ENCODE peak calls at places on chromosome 10, in five cellular contexts. One of them, this sample, is unnamed. For H3K4me1, the result is how much of the 10 kb centered on the place peaks cover.

GRCh38 chr10:77415311-77415960 is 222.2 kb downstream of the KCNMA1 start:
- DNase-seq in transverse colon: no peak
- DNase-seq in tibial nerve: no peak
- DNase-seq in esophagus muscularis mucosa: no peak
- DNase-seq in sigmoid colon: no peak
- DNase-seq in this sample: no peak

GRCh38 chr10:131453772-131454634 is 142.5 kb upstream of the TCERG1L start:
- DNase-seq in esophagus muscularis mucosa: no peak
- DNase-seq in tibial nerve: peak
- DNase-seq in transverse colon: peak
- DNase-seq in sigmoid colon: no peak
- DNase-seq in this sample: peak

GRCh38 chr10:133616371-133617130 is 10.0 kb downstream of the FRG2B start:
- DNase-seq in esophagus muscularis mucosa: peak
- DNase-seq in transverse colon: peak
- DNase-seq in sigmoid colon: no peak
- DNase-seq in tibial nerve: no peak
- DNase-seq in this sample: peak

GRCh38 chr10:77297370-77297692 is 340.3 kb downstream of the KCNMA1 start:
- DNase-seq in transverse colon: no peak
- DNase-seq in sigmoid colon: no peak
- DNase-seq in esophagus muscularis mucosa: no peak
- DNase-seq in tibial nerve: no peak
- DNase-seq in this sample: no peak

GRCh38 chr10:123835575-123835974 is 56.0 kb downstream of the CPXM2 start:
- DNase-seq in transverse colon: no peak
- DNase-seq in tibial nerve: no peak
- DNase-seq in sigmoid colon: no peak
- DNase-seq in esophagus muscularis mucosa: peak
- DNase-seq in this sample: no peak

GRCh38 chr10:97190452-97190851 is 4.7 kb upstream of the SLIT1 start:
- DNase-seq in sigmoid colon: no peak
- DNase-seq in transverse colon: no peak
- DNase-seq in tibial nerve: no peak
- DNase-seq in esophagus muscularis mucosa: no peak
- DNase-seq in this sample: no peak

GRCh38 chr10:124292911-124293640 is 125.6 kb downstream of the OAT start:
- DNase-seq in esophagus muscularis mucosa: no peak
- DNase-seq in tibial nerve: no peak
- DNase-seq in transverse colon: no peak
- DNase-seq in sigmoid colon: peak
- DNase-seq in this sample: no peak

GRCh38 chr10:116989439-116989838 is 15.5 kb downstream of the SHTN1 start:
- DNase-seq in transverse colon: no peak
- DNase-seq in tibial nerve: no peak
- DNase-seq in esophagus muscularis mucosa: no peak
- DNase-seq in sigmoid colon: no peak
- DNase-seq in this sample: no peak

GRCh38 chr10:50622497-50623298 is 1.1 kb downstream of the SGMS1 start:
- DNase-seq in esophagus muscularis mucosa: no peak
- DNase-seq in sigmoid colon: peak
- DNase-seq in transverse colon: peak
- DNase-seq in tibial nerve: peak
- DNase-seq in this sample: peak

GRCh38 chr10:73968101-73968515 is 29.8 kb upstream of the VCL start:
- DNase-seq in transverse colon: no peak
- DNase-seq in tibial nerve: no peak
- DNase-seq in esophagus muscularis mucosa: no peak
- DNase-seq in sigmoid colon: no peak
- DNase-seq in this sample: no peak

GRCh38 chr10:3757250-3757637 is 27.8 kb downstream of the KLF6 start:
- DNase-seq in esophagus muscularis mucosa: no peak
- DNase-seq in tibial nerve: no peak
- DNase-seq in transverse colon: no peak
- DNase-seq in sigmoid colon: no peak
- DNase-seq in this sample: no peak

GRCh38 chr10:3758491-3758970 is 26.5 kb downstream of the KLF6 start:
- DNase-seq in esophagus muscularis mucosa: no peak
- DNase-seq in transverse colon: no peak
- DNase-seq in sigmoid colon: no peak
- DNase-seq in tibial nerve: no peak
- DNase-seq in this sample: no peak

GRCh38 chr10:3759397-3759796 is 25.6 kb downstream of the KLF6 start:
- DNase-seq in esophagus muscularis mucosa: no peak
- DNase-seq in transverse colon: no peak
- DNase-seq in tibial nerve: no peak
- DNase-seq in sigmoid colon: no peak
- DNase-seq in this sample: no peak

GRCh38 chr10:3756360-3756740 is 28.7 kb downstream of the KLF6 start:
- DNase-seq in esophagus muscularis mucosa: no peak
- DNase-seq in tibial nerve: no peak
- DNase-seq in transverse colon: no peak
- DNase-seq in sigmoid colon: no peak
- DNase-seq in this sample: no peak

GRCh38 chr10:3757638-3758490 is 27.1 kb downstream of the KLF6 start:
- DNase-seq in esophagus muscularis mucosa: no peak
- DNase-seq in sigmoid colon: no peak
- DNase-seq in tibial nerve: no peak
- DNase-seq in transverse colon: no peak
- DNase-seq in this sample: no peak
- TF ChIP-seq EP300 in esophagus muscularis mucosa: no peak
- TF ChIP-seq EP300 in sigmoid colon: no peak
- TF ChIP-seq EP300 in tibial nerve: no peak
- TF ChIP-seq EP300 in transverse colon: no peak
- TF ChIP-seq EP300 in this sample: no peak

GRCh38 chr10:95278061-95278988 is 12.5 kb downstream of the PDLIM1 start:
- DNase-seq in transverse colon: no peak
- DNase-seq in esophagus muscularis mucosa: peak
- DNase-seq in tibial nerve: peak
- DNase-seq in sigmoid colon: peak
- DNase-seq in this sample: no peak
- H3K4me1 ChIP-seq in transverse colon: half or more
- H3K4me1 ChIP-seq in esophagus muscularis mucosa: half or more
- H3K4me1 ChIP-seq in tibial nerve: under half
- H3K4me1 ChIP-seq in sigmoid colon: under half
- H3K4me1 ChIP-seq in this sample: half or more

GRCh38 chr10:9045311-9045710 is 990.8 kb downstream of the GATA3 start:
- DNase-seq in esophagus muscularis mucosa: no peak
- DNase-seq in transverse colon: no peak
- DNase-seq in tibial nerve: no peak
- DNase-seq in sigmoid colon: no peak
- DNase-seq in this sample: no peak
- TF ChIP-seq POLR2A in esophagus muscularis mucosa: no peak
- TF ChIP-seq POLR2A in transverse colon: no peak
- TF ChIP-seq POLR2A in tibial nerve: no peak
- TF ChIP-seq POLR2A in sigmoid colon: no peak
- TF ChIP-seq POLR2A in this sample: no peak

GRCh38 chr10:29957887-29958330 is 101.5 kb downstream of the JCAD start:
- DNase-seq in esophagus muscularis mucosa: no peak
- DNase-seq in sigmoid colon: no peak
- DNase-seq in tibial nerve: peak
- DNase-seq in transverse colon: no peak
- DNase-seq in this sample: no peak
- TF ChIP-seq EP300 in esophagus muscularis mucosa: no peak
- TF ChIP-seq EP300 in sigmoid colon: no peak
- TF ChIP-seq EP300 in tibial nerve: no peak
- TF ChIP-seq EP300 in transverse colon: no peak
- TF ChIP-seq EP300 in this sample: no peak

DNA sequence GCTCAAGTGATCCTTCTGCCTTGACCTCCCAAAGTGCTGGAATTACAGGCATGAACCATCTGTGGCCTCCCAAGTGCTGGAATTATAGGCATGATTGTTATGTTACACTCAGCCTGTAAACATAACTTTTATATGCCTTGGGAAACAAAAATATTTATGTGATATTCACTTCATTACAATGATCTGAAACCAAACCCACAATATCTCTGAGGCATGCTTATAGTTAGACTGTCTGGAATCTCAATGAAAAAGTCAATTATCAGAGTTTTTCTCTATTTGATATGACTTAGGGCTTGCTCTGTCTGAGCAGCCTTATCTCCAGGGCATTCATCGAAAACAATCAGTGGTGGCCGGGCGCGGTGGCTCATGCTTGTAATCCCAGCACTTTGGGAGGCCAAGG is 195.3 kb upstream of the MYO3A start:
- DNase-seq in transverse colon: no peak
- DNase-seq in sigmoid colon: no peak
- DNase-seq in tibial nerve: no peak
- DNase-seq in esophagus muscularis mucosa: no peak
- DNase-seq in this sample: no peak
- H3K4me1 ChIP-seq in transverse colon: under half
- H3K4me1 ChIP-seq in sigmoid colon: under half
- H3K4me1 ChIP-seq in tibial nerve: under half
- H3K4me1 ChIP-seq in esophagus muscularis mucosa: under half
- H3K4me1 ChIP-seq in this sample: under half

DNA sequence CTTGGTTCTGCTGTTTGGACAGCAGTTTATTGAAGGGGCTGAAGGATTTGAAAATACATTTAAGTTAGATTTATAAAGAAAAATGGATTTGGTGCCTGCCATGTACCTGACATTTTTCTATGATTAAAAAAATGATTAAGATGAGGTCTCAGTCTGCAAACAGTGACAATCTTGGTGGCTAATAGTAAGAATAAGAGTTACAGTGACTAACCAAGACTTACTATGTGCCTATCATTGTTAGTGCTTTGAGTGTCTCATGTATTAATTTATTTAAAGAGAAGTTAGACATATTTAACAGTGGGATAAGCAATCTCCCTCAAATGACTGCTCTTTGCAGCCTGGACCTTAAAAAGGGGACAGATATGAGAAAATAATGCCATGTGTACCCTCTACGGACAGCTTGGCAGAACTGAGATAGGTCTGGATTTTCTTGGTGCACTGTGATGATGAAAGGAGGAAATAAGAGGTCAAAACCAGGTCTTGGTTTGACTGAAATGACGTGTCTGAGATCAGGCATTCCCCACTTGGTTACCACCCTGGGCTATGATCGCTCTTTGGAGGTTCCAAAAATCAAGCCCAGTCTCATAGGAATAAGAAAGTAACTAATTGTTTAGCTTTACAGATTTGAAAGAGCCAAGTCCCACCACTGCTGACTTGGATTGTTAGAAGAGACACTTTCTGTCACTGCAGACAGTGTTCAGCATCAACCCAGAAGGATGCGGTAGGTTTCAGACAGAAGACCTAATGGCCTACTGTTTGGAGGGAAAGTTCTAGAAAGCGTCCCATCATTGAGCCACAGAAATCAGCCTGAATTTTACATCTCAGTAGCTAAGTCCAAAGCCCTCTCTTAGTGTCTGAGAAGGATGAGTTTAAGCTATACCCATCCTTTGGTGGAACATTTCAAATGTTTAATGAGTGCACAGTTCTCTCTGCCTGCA is 2.1 kb downstream of the CASP7 start:
- DNase-seq in transverse colon: no peak
- DNase-seq in sigmoid colon: no peak
- DNase-seq in tibial nerve: no peak
- DNase-seq in esophagus muscularis mucosa: no peak
- DNase-seq in this sample: no peak
- TF ChIP-seq POLR2A in transverse colon: no peak
- TF ChIP-seq POLR2A in sigmoid colon: no peak
- TF ChIP-seq POLR2A in tibial nerve: no peak
- TF ChIP-seq POLR2A in esophagus muscularis mucosa: no peak
- TF ChIP-seq POLR2A in this sample: no peak

This sample was measured in stomach.